ENCODE peak calls at places on chromosomes 4 and X, in six cellular contexts. A is psoas muscle, Q is NCI-H345, I is kidney epithelial cell, R is T follicular helper cell, W is HFF-Myc. L is an unnamed sample.

GRCh38 chr4:106258145-106259045 is 57.6 kb downstream of the TBCK start:
- DNase-seq in A (no peak), Q (no peak), I (no peak), R (no peak), W (no peak), L (no peak)

GRCh38 chr4:147286846-147287587 is 193.9 kb upstream of the EDNRA start:
- DNase-seq in A (no peak), Q (no peak), I (no peak), R (no peak), W (peak), L (no peak)

GRCh38 chr4:94076498-94076897 is 131.2 kb upstream of the SMARCAD1 start:
- DNase-seq in A (no peak), Q (no peak), I (no peak), R (no peak), W (no peak), L (no peak)

GRCh38 chr4:85555210-85555609 is 80.3 kb downstream of the ARHGAP24 start:
- DNase-seq in A (no peak), Q (no peak), I (no peak), R (no peak), W (no peak), L (no peak)

GRCh38 chrX:32116047-32116446 is 1044.2 kb upstream of the FTHL17 start:
- DNase-seq in A (no peak), Q (no peak), I (no peak), R (no peak), W (no peak), L (no peak)

GRCh38 chrX:108114541-108114940 is 23.0 kb downstream of the ATG4A start:
- DNase-seq in A (no peak), Q (no peak), I (no peak), R (no peak), W (no peak), L (no peak)

GRCh38 chr4:140344621-140345020 is 28.8 kb upstream of the SCOC start:
- DNase-seq in A (no peak), Q (no peak), I (peak), R (no peak), W (no peak), L (no peak)

GRCh38 chr4:85474818-85475630 is at the start of gene ARHGAP24:
- DNase-seq in A (peak), Q (peak), I (peak), R (no peak), W (peak), L (peak)

GRCh38 chrX:13128104-13128503 is 83.7 kb upstream of the FAM9C start:
- DNase-seq in A (no peak), Q (no peak), I (no peak), R (no peak), W (no peak), L (no peak)

GRCh38 chr4:20341121-20341758 is 89.5 kb downstream of the SLIT2 start:
- DNase-seq in A (no peak), Q (no peak), I (peak), R (no peak), W (no peak), L (no peak)

GRCh38 chr4:25484243-25484721 is 107.2 kb downstream of the ANAPC4 start:
- DNase-seq in A (no peak), Q (peak), I (peak), R (no peak), W (no peak), L (no peak)

GRCh38 chrX:15469613-15470012 is 23.5 kb downstream of the PIR start:
- DNase-seq in A (no peak), Q (no peak), I (no peak), R (no peak), W (no peak), L (no peak)

GRCh38 chr4:12852338-12853307 is 631.5 kb downstream of the RAB28 start:
- DNase-seq in A (no peak), Q (peak), I (peak), R (no peak), W (peak), L (peak)

GRCh38 chrX:23729214-23729613 is 13.9 kb downstream of the ACOT9 start:
- DNase-seq in A (no peak), Q (no peak), I (no peak), R (no peak), W (no peak), L (no peak)

GRCh38 chr4:127500242-127500641 is 132.5 kb upstream of the INTU start:
- DNase-seq in A (no peak), Q (no peak), I (no peak), R (no peak), W (no peak), L (no peak)

GRCh38 chr4:14167876-14168510 is 540.5 kb upstream of the BOD1L1 start:
- DNase-seq in A (no peak), Q (no peak), I (no peak), R (no peak), W (no peak), L (no peak)

GRCh38 chr4:64776820-64777219 is 367.6 kb upstream of the TECRL start:
- DNase-seq in A (no peak), Q (no peak), I (no peak), R (no peak), W (no peak), L (no peak)

L was measured in NCI-H1092.